ENCODE peak calls at places on chromosomes 2 and 18, in eight cellular contexts. One of them, this sample, is unnamed.

GRCh38 chr2:230849633-230850357 is 14.9 kb upstream of the ITM2C start:
- DNase-seq in iPS DF 6.9: no peak
- DNase-seq in gastrocnemius medialis: no peak
- DNase-seq in mammary epithelial cell: no peak
- DNase-seq in dorsolateral prefrontal cortex: no peak
- DNase-seq in neural progenitor cell: peak
- DNase-seq in RWPE1: peak
- DNase-seq in transverse colon: peak
- DNase-seq in this sample: no peak

GRCh38 chr18:21706386-21706865 is 1.9 kb upstream of the ABHD3 start:
- DNase-seq in RWPE1: no peak
- DNase-seq in neural progenitor cell: no peak
- DNase-seq in mammary epithelial cell: no peak
- DNase-seq in transverse colon: no peak
- DNase-seq in dorsolateral prefrontal cortex: no peak
- DNase-seq in gastrocnemius medialis: no peak
- DNase-seq in iPS DF 6.9: no peak
- DNase-seq in this sample: no peak

GRCh38 chr2:126642031-126642430 is 13.9 kb upstream of the GYPC start:
- DNase-seq in neural progenitor cell: no peak
- DNase-seq in gastrocnemius medialis: no peak
- DNase-seq in transverse colon: no peak
- DNase-seq in mammary epithelial cell: no peak
- DNase-seq in iPS DF 6.9: no peak
- DNase-seq in dorsolateral prefrontal cortex: no peak
- DNase-seq in RWPE1: no peak
- DNase-seq in this sample: no peak

GRCh38 chr2:235666240-235666781 is 172.5 kb downstream of the AGAP1 start:
- DNase-seq in transverse colon: no peak
- DNase-seq in iPS DF 6.9: peak
- DNase-seq in RWPE1: no peak
- DNase-seq in mammary epithelial cell: peak
- DNase-seq in gastrocnemius medialis: no peak
- DNase-seq in dorsolateral prefrontal cortex: peak
- DNase-seq in neural progenitor cell: peak
- DNase-seq in this sample: peak

GRCh38 chr2:112880081-112880531 is 30.9 kb upstream of the IL37 start:
- DNase-seq in RWPE1: peak
- DNase-seq in dorsolateral prefrontal cortex: no peak
- DNase-seq in transverse colon: no peak
- DNase-seq in mammary epithelial cell: peak
- DNase-seq in gastrocnemius medialis: no peak
- DNase-seq in neural progenitor cell: no peak
- DNase-seq in iPS DF 6.9: no peak
- DNase-seq in this sample: no peak

GRCh38 chr2:45244928-45245327 is 235.7 kb upstream of the SIX2 start:
- DNase-seq in neural progenitor cell: no peak
- DNase-seq in transverse colon: no peak
- DNase-seq in RWPE1: no peak
- DNase-seq in dorsolateral prefrontal cortex: no peak
- DNase-seq in iPS DF 6.9: no peak
- DNase-seq in gastrocnemius medialis: no peak
- DNase-seq in mammary epithelial cell: no peak
- DNase-seq in this sample: no peak

GRCh38 chr2:127913808-127914457 is 28.2 kb upstream of the AMMECR1L start:
- DNase-seq in iPS DF 6.9: no peak
- DNase-seq in mammary epithelial cell: peak
- DNase-seq in transverse colon: peak
- DNase-seq in dorsolateral prefrontal cortex: no peak
- DNase-seq in RWPE1: no peak
- DNase-seq in gastrocnemius medialis: no peak
- DNase-seq in neural progenitor cell: no peak
- DNase-seq in this sample: no peak

GRCh38 chr18:45619062-45619825 is 4.0 kb downstream of the SLC14A2 start:
- DNase-seq in transverse colon: peak
- DNase-seq in neural progenitor cell: no peak
- DNase-seq in dorsolateral prefrontal cortex: no peak
- DNase-seq in mammary epithelial cell: no peak
- DNase-seq in iPS DF 6.9: no peak
- DNase-seq in RWPE1: no peak
- DNase-seq in gastrocnemius medialis: peak
- DNase-seq in this sample: peak

GRCh38 chr18:79616651-79617518 is 62.7 kb upstream of the CTDP1 start:
- DNase-seq in iPS DF 6.9: no peak
- DNase-seq in gastrocnemius medialis: no peak
- DNase-seq in transverse colon: peak
- DNase-seq in neural progenitor cell: peak
- DNase-seq in RWPE1: peak
- DNase-seq in mammary epithelial cell: peak
- DNase-seq in dorsolateral prefrontal cortex: no peak
- DNase-seq in this sample: no peak

GRCh38 chr2:71277536-71278103 is 50.7 kb upstream of the PAIP2B start:
- DNase-seq in RWPE1: peak
- DNase-seq in mammary epithelial cell: peak
- DNase-seq in dorsolateral prefrontal cortex: peak
- DNase-seq in neural progenitor cell: peak
- DNase-seq in transverse colon: peak
- DNase-seq in iPS DF 6.9: no peak
- DNase-seq in gastrocnemius medialis: peak
- DNase-seq in this sample: no peak

GRCh38 chr2:64263315-64263714 is 119.1 kb upstream of the PELI1 start:
- DNase-seq in mammary epithelial cell: peak
- DNase-seq in gastrocnemius medialis: no peak
- DNase-seq in RWPE1: peak
- DNase-seq in transverse colon: no peak
- DNase-seq in neural progenitor cell: no peak
- DNase-seq in dorsolateral prefrontal cortex: no peak
- DNase-seq in iPS DF 6.9: no peak
- DNase-seq in this sample: no peak

GRCh38 chr2:136127356-136127755 is 9.4 kb upstream of the CXCR4 start:
- DNase-seq in transverse colon: no peak
- DNase-seq in iPS DF 6.9: no peak
- DNase-seq in RWPE1: no peak
- DNase-seq in gastrocnemius medialis: no peak
- DNase-seq in neural progenitor cell: no peak
- DNase-seq in mammary epithelial cell: no peak
- DNase-seq in dorsolateral prefrontal cortex: no peak
- DNase-seq in this sample: no peak

GRCh38 chr2:203662963-203663362 is 43.5 kb upstream of the CD28 start:
- DNase-seq in gastrocnemius medialis: no peak
- DNase-seq in transverse colon: no peak
- DNase-seq in neural progenitor cell: no peak
- DNase-seq in mammary epithelial cell: no peak
- DNase-seq in RWPE1: no peak
- DNase-seq in iPS DF 6.9: no peak
- DNase-seq in dorsolateral prefrontal cortex: no peak
- DNase-seq in this sample: no peak

GRCh38 chr2:232300894-232301387 is 77.6 kb upstream of the ALPP start:
- DNase-seq in iPS DF 6.9: no peak
- DNase-seq in neural progenitor cell: no peak
- DNase-seq in RWPE1: peak
- DNase-seq in dorsolateral prefrontal cortex: no peak
- DNase-seq in mammary epithelial cell: no peak
- DNase-seq in gastrocnemius medialis: no peak
- DNase-seq in transverse colon: peak
- DNase-seq in this sample: no peak

GRCh38 chr2:62785810-62786593 is 80.5 kb downstream of the EHBP1 start:
- DNase-seq in iPS DF 6.9: no peak
- DNase-seq in mammary epithelial cell: peak
- DNase-seq in gastrocnemius medialis: no peak
- DNase-seq in dorsolateral prefrontal cortex: no peak
- DNase-seq in RWPE1: peak
- DNase-seq in neural progenitor cell: no peak
- DNase-seq in transverse colon: no peak
- DNase-seq in this sample: no peak

GRCh38 chr18:59881728-59882685 is 17.8 kb upstream of the PMAIP1 start:
- DNase-seq in mammary epithelial cell: peak
- DNase-seq in iPS DF 6.9: no peak
- DNase-seq in transverse colon: peak
- DNase-seq in neural progenitor cell: no peak
- DNase-seq in dorsolateral prefrontal cortex: no peak
- DNase-seq in gastrocnemius medialis: no peak
- DNase-seq in RWPE1: no peak
- DNase-seq in this sample: no peak

GRCh38 chr2:133377021-133377481 is 191.2 kb downstream of the NCKAP5 start:
- DNase-seq in dorsolateral prefrontal cortex: no peak
- DNase-seq in mammary epithelial cell: peak
- DNase-seq in gastrocnemius medialis: no peak
- DNase-seq in transverse colon: no peak
- DNase-seq in neural progenitor cell: no peak
- DNase-seq in RWPE1: no peak
- DNase-seq in iPS DF 6.9: no peak
- DNase-seq in this sample: no peak

GRCh38 chr2:190990132-190990531 is 23.8 kb downstream of the STAT1 start:
- DNase-seq in mammary epithelial cell: no peak
- DNase-seq in iPS DF 6.9: no peak
- DNase-seq in neural progenitor cell: no peak
- DNase-seq in gastrocnemius medialis: no peak
- DNase-seq in transverse colon: no peak
- DNase-seq in dorsolateral prefrontal cortex: no peak
- DNase-seq in RWPE1: no peak
- DNase-seq in this sample: no peak

DNA sequence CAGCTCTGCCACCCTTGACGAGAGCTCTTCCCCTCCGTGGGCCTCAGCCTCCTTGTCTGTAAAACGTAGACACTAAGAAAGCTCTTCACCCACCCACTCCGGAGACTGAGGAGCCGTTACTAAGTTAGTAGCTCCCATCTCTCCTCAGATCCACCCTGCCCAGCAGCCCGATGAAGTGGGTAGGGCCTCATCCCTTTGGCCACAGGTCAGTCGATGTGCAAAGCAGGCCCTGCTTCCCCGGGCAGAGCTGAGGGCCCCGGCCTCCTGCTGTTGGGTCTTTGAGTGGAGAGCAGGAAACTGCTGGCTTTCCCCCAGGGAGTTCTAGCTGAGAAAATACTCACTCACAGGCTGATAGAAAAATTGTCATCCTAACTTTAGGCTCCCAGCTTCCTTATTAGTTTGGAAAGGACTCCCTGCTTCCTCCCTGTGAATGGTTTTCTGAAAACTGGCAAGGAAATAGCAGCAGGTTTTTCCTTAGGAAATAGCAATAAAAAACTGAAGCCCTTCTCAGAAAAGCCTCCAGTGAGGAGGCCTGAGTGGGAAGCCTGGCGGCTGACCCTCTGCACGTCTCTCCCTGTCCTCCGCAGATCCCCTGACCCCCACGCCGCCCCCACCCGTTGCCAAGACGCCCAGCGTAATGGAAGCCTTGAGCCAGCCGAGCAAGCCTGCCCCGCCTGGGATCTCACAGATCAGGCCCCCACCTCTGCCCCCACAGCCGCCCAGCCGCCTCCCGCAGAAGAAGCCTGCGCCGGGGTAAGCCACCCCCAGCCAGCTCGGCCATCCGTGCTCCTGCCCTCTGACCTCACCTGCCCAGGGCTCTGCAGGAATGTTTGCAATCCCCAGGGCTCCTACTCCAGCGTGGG is 30.2 kb downstream of the ITGB1BP1 start:
- DNase-seq in RWPE1: no peak
- DNase-seq in transverse colon: no peak
- DNase-seq in iPS DF 6.9: no peak
- DNase-seq in dorsolateral prefrontal cortex: no peak
- DNase-seq in neural progenitor cell: peak
- DNase-seq in mammary epithelial cell: no peak
- DNase-seq in gastrocnemius medialis: no peak
- DNase-seq in this sample: peak
- H3K27ac ChIP-seq in RWPE1: peak
- H3K27ac ChIP-seq in transverse colon: peak
- H3K27ac ChIP-seq in iPS DF 6.9: no peak
- H3K27ac ChIP-seq in dorsolateral prefrontal cortex: peak
- H3K27ac ChIP-seq in neural progenitor cell: peak
- H3K27ac ChIP-seq in mammary epithelial cell: no peak
- H3K27ac ChIP-seq in gastrocnemius medialis: peak
- H3K27ac ChIP-seq in this sample: peak

GRCh38 chr2:157443795-157444642 is at the start of gene CYTIP:
- DNase-seq in RWPE1: no peak
- DNase-seq in mammary epithelial cell: no peak
- DNase-seq in neural progenitor cell: no peak
- DNase-seq in transverse colon: peak
- DNase-seq in gastrocnemius medialis: peak
- DNase-seq in iPS DF 6.9: no peak
- DNase-seq in dorsolateral prefrontal cortex: no peak
- DNase-seq in this sample: no peak
- H3K27ac ChIP-seq in RWPE1: no peak
- H3K27ac ChIP-seq in mammary epithelial cell: no peak
- H3K27ac ChIP-seq in neural progenitor cell: no peak
- H3K27ac ChIP-seq in transverse colon: peak
- H3K27ac ChIP-seq in gastrocnemius medialis: no peak
- H3K27ac ChIP-seq in iPS DF 6.9: no peak
- H3K27ac ChIP-seq in dorsolateral prefrontal cortex: no peak
- H3K27ac ChIP-seq in this sample: no peak

GRCh38 chr2:189409136-189409535 is 32.1 kb upstream of the WDR75 start:
- DNase-seq in neural progenitor cell: no peak
- DNase-seq in mammary epithelial cell: no peak
- DNase-seq in RWPE1: no peak
- DNase-seq in transverse colon: no peak
- DNase-seq in dorsolateral prefrontal cortex: no peak
- DNase-seq in iPS DF 6.9: no peak
- DNase-seq in gastrocnemius medialis: no peak
- DNase-seq in this sample: no peak
- H3K27ac ChIP-seq in neural progenitor cell: no peak
- H3K27ac ChIP-seq in mammary epithelial cell: no peak
- H3K27ac ChIP-seq in RWPE1: no peak
- H3K27ac ChIP-seq in transverse colon: peak
- H3K27ac ChIP-seq in dorsolateral prefrontal cortex: no peak
- H3K27ac ChIP-seq in iPS DF 6.9: no peak
- H3K27ac ChIP-seq in gastrocnemius medialis: no peak
- H3K27ac ChIP-seq in this sample: peak

GRCh38 chr18:55302337-55302833 is 285.6 kb downstream of the TCF4 start:
- DNase-seq in iPS DF 6.9: no peak
- DNase-seq in dorsolateral prefrontal cortex: no peak
- DNase-seq in gastrocnemius medialis: no peak
- DNase-seq in mammary epithelial cell: no peak
- DNase-seq in RWPE1: no peak
- DNase-seq in transverse colon: no peak
- DNase-seq in neural progenitor cell: peak
- DNase-seq in this sample: no peak

GRCh38 chr18:55306338-55306737 is 281.7 kb downstream of the TCF4 start:
- DNase-seq in gastrocnemius medialis: no peak
- DNase-seq in iPS DF 6.9: no peak
- DNase-seq in neural progenitor cell: no peak
- DNase-seq in RWPE1: no peak
- DNase-seq in dorsolateral prefrontal cortex: no peak
- DNase-seq in transverse colon: no peak
- DNase-seq in mammary epithelial cell: no peak
- DNase-seq in this sample: no peak

GRCh38 chr18:55301196-55301540 is 286.8 kb downstream of the TCF4 start:
- DNase-seq in neural progenitor cell: peak
- DNase-seq in iPS DF 6.9: no peak
- DNase-seq in transverse colon: no peak
- DNase-seq in RWPE1: no peak
- DNase-seq in gastrocnemius medialis: no peak
- DNase-seq in mammary epithelial cell: no peak
- DNase-seq in dorsolateral prefrontal cortex: no peak
- DNase-seq in this sample: no peak

GRCh38 chr18:55300469-55301195 is 287.4 kb downstream of the TCF4 start:
- DNase-seq in iPS DF 6.9: no peak
- DNase-seq in RWPE1: no peak
- DNase-seq in mammary epithelial cell: no peak
- DNase-seq in neural progenitor cell: no peak
- DNase-seq in gastrocnemius medialis: no peak
- DNase-seq in transverse colon: no peak
- DNase-seq in dorsolateral prefrontal cortex: no peak
- DNase-seq in this sample: peak

GRCh38 chr18:55301836-55302235 is 286.2 kb downstream of the TCF4 start:
- DNase-seq in RWPE1: no peak
- DNase-seq in mammary epithelial cell: no peak
- DNase-seq in gastrocnemius medialis: no peak
- DNase-seq in transverse colon: no peak
- DNase-seq in dorsolateral prefrontal cortex: no peak
- DNase-seq in iPS DF 6.9: no peak
- DNase-seq in neural progenitor cell: no peak
- DNase-seq in this sample: no peak
- H3K27ac ChIP-seq in RWPE1: no peak
- H3K27ac ChIP-seq in mammary epithelial cell: no peak
- H3K27ac ChIP-seq in gastrocnemius medialis: peak
- H3K27ac ChIP-seq in transverse colon: peak
- H3K27ac ChIP-seq in dorsolateral prefrontal cortex: peak
- H3K27ac ChIP-seq in iPS DF 6.9: no peak
- H3K27ac ChIP-seq in neural progenitor cell: no peak
- H3K27ac ChIP-seq in this sample: peak